ENCODE peak calls at places on chromosomes 1 and 21, in nine cellular contexts. T, Z, H, F, O, I, K, R and D are unnamed samples.

GRCh38 chr1:179141592-179142244 is 59.8 kb downstream of the TOR3A start:
- DNase-seq in T (no peak), Z (peak; percentile 88), H (peak; percentile 9), F (no peak), O (peak; percentile 91), I (no peak), K (no peak), R (peak; percentile 91), D (peak; percentile 89)

GRCh38 chr1:223129229-223129851 is 13.7 kb downstream of the TLR5 start:
- DNase-seq in T (no peak), Z (peak; percentile 25), H (peak; percentile 80), F (peak; percentile 91), O (peak; percentile 29), I (peak; percentile 85), K (peak; percentile 86), R (peak; percentile 58), D (peak; percentile 40)

GRCh38 chr1:52059326-52059725 is 3.2 kb downstream of the BTF3L4 start:
- DNase-seq in T (no peak), Z (peak; percentile 63), H (no peak), F (no peak), O (peak; percentile 41), I (no peak), K (no peak), R (no peak), D (peak; percentile 53)

GRCh38 chr1:199856381-199856780 is 171.1 kb upstream of the NR5A2 start:
- DNase-seq in T (no peak), Z (no peak), H (no peak), F (no peak), O (no peak), I (no peak), K (no peak), R (no peak), D (no peak)

GRCh38 chr21:42125571-42126544 is 54.7 kb downstream of the UMODL1 start:
- DNase-seq in T (no peak), Z (peak; percentile 59), H (peak; percentile 41), F (peak; percentile 45), O (peak; percentile 30), I (no peak), K (no peak), R (no peak), D (peak; percentile 60)

GRCh38 chr1:223487514-223488259 is 94.5 kb downstream of the CCDC185 start:
- DNase-seq in T (no peak), Z (no peak), H (no peak), F (no peak), O (no peak), I (no peak), K (no peak), R (no peak), D (no peak)

GRCh38 chr1:195237161-195237889 is 1370.9 kb downstream of the KCNT2 start:
- DNase-seq in T (no peak), Z (no peak), H (no peak), F (no peak), O (peak; percentile 7), I (no peak), K (no peak), R (no peak), D (no peak)

GRCh38 chr1:24503003-24503751 is 541 bp downstream of the RCAN3 start:
- DNase-seq in T (no peak), Z (no peak), H (no peak), F (no peak), O (peak; percentile 10), I (no peak), K (peak; percentile 61), R (no peak), D (no peak)

GRCh38 chr1:110538921-110539320 is 19.9 kb upstream of the KCNA10 start:
- DNase-seq in T (no peak), Z (no peak), H (no peak), F (no peak), O (no peak), I (no peak), K (no peak), R (no peak), D (peak; percentile 13)

GRCh38 chr1:30732277-30732996 is 9.1 kb upstream of the MATN1 start:
- DNase-seq in T (no peak), Z (peak; percentile 18), H (no peak), F (no peak), O (no peak), I (no peak), K (no peak), R (no peak), D (peak; percentile 78)

GRCh38 chr1:16072616-16073484 is 601 bp downstream of the FAM131C start:
- DNase-seq in T (no peak), Z (no peak), H (no peak), F (no peak), O (no peak), I (no peak), K (no peak), R (no peak), D (no peak)

GRCh38 chr1:152752225-152752624 is 5.6 kb upstream of the KPRP start:
- DNase-seq in T (no peak), Z (peak; percentile 70), H (no peak), F (no peak), O (no peak), I (no peak), K (no peak), R (no peak), D (peak; percentile 68)

GRCh38 chr1:10250663-10251062 is 40.3 kb downstream of the KIF1B start:
- DNase-seq in T (no peak), Z (no peak), H (no peak), F (no peak), O (no peak), I (no peak), K (no peak), R (no peak), D (no peak)

GRCh38 chr1:10249808-10250457 is 39.6 kb downstream of the KIF1B start:
- DNase-seq in T (no peak), Z (no peak), H (no peak), F (no peak), O (no peak), I (no peak), K (no peak), R (no peak), D (no peak)

GRCh38 chr1:10242135-10242534 is 31.8 kb downstream of the KIF1B start:
- DNase-seq in T (no peak), Z (no peak), H (no peak), F (no peak), O (no peak), I (no peak), K (no peak), R (no peak), D (no peak)

GRCh38 chr1:10242811-10243210 is 32.4 kb downstream of the KIF1B start:
- DNase-seq in T (no peak), Z (no peak), H (no peak), F (no peak), O (no peak), I (no peak), K (no peak), R (no peak), D (no peak)

DNA sequence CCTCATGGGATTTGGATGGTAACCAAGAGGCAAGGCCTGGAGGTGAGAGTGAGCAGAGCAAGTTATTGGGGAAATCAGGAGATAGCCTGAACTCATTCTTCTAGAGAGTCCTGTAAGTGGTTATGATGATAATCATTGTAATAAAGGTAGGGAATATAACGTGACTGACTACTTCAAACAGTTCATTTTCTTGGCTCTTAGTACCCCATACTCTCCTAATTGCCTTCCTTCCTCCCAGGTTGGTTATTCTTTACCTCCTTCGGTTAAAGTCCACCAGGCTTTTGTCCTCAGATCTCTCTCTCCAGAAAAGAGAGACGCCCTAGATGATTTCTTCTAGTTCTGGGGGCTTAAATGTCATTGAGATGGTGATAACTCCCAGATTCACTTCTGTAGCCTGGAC is 35.3 kb downstream of the KIF1B start:
- DNase-seq in T (no peak), Z (no peak), H (no peak), F (no peak), O (no peak), I (no peak), K (no peak), R (no peak), D (no peak)
- TF ChIP-seq CTCF in T (no peak), Z (no peak), H (no peak), F (no peak), O (no peak), I (no peak), K (no peak), R (no peak), D (no peak)

GRCh38 chr1:2857521-2857920 is 56.0 kb upstream of the TTC34 start:
- DNase-seq in T (no peak), Z (no peak), H (no peak), F (peak; percentile 42), O (no peak), I (no peak), K (no peak), R (no peak), D (no peak)

GRCh38 chr1:2855206-2856075 is 53.9 kb upstream of the TTC34 start:
- DNase-seq in T (no peak), Z (no peak), H (no peak), F (peak; percentile 46), O (no peak), I (no peak), K (no peak), R (no peak), D (no peak)

GRCh38 chr1:2856076-2856390 is 54.5 kb upstream of the TTC34 start:
- DNase-seq in T (no peak), Z (no peak), H (no peak), F (peak; percentile 46), O (no peak), I (no peak), K (no peak), R (no peak), D (no peak)

GRCh38 chr1:2858676-2859075 is 57.2 kb upstream of the TTC34 start:
- DNase-seq in T (no peak), Z (no peak), H (no peak), F (no peak), O (no peak), I (no peak), K (no peak), R (no peak), D (no peak)

GRCh38 chr1:2856821-2857290 is 55.4 kb upstream of the TTC34 start:
- DNase-seq in T (no peak), Z (no peak), H (no peak), F (peak; percentile 54), O (no peak), I (no peak), K (no peak), R (no peak), D (no peak)
- H3K9me3 ChIP-seq in T (no peaks in the 10 kb centered on the region), Z (peaks cover 59% of the 10 kb centered on the region), H (no peaks in the 10 kb centered on the region), F (no peaks in the 10 kb centered on the region), O (peaks cover 5% of the 10 kb centered on the region), I (no peaks in the 10 kb centered on the region), K (no peaks in the 10 kb centered on the region), R (peaks cover 10% of the 10 kb centered on the region), D (no peaks in the 10 kb centered on the region)

GRCh38 chr1:58754683-58755467 is 29.0 kb downstream of the JUN start:
- DNase-seq in T (no peak), Z (no peak), H (peak; percentile 64), F (no peak), O (no peak), I (no peak), K (no peak), R (no peak), D (no peak)
- H3K27ac ChIP-seq in T (peak overlapping the region; percentile 69), Z (peak overlapping the region; percentile 78), H (peak overlapping the region; percentile 43), F (peak overlapping the region; percentile 66), O (no peak overlapping the region), I (peak overlapping the region; percentile 81), K (peak overlapping the region; percentile 25), R (peak overlapping the region; percentile 96), D (peak overlapping the region; percentile 55)

GRCh38 chr1:213564215-213564659 is 423.5 kb upstream of the PROX1 start:
- DNase-seq in T (no peak), Z (no peak), H (peak; percentile 32), F (no peak), O (peak; percentile 22), I (no peak), K (peak; percentile 60), R (peak; percentile 51), D (no peak)
- TF ChIP-seq CTCF in T (no peak), Z (no peak), H (peak; percentile 32), F (peak; percentile 43), O (peak; percentile 58), I (no peak), K (peak; percentile 88), R (peak; percentile 40), D (peak; percentile 23)